ENCODE peak calls at places on chromosomes 16 and 17, in four cellular contexts. Q is CD8-positive, alpha-beta memory T cell; C is PC-3; O is psoas muscle. T is an unnamed sample.

GRCh38 chr17:50029185-50029584 is 26.7 kb upstream of the ITGA3 start:
- DNase-seq in Q (no peak), C (no peak), O (no peak), T (no peak)

GRCh38 chr17:79114455-79115301 is 40.1 kb downstream of the ENGASE start:
- DNase-seq in Q (no peak), C (peak; percentile 76), O (peak; percentile 68), T (no peak)

GRCh38 chr17:65754641-65755040 is 193.2 kb upstream of the AXIN2 start:
- DNase-seq in Q (no peak), C (no peak), O (no peak), T (no peak)

GRCh38 chr16:81551141-81551808 is 106.7 kb downstream of the CMIP start:
- DNase-seq in Q (no peak), C (peak; percentile 51), O (no peak), T (no peak)

GRCh38 chr17:61425682-61426481 is 26.2 kb downstream of the TBX2 start:
- DNase-seq in Q (no peak), C (peak; percentile 60), O (no peak), T (no peak)

GRCh38 chr16:67216612-67217490 is 10.1 kb upstream of the TMEM208 start:
- DNase-seq in Q (no peak), C (no peak), O (no peak), T (no peak)

GRCh38 chr16:2840914-2841313 is 10.8 kb downstream of the ZG16B start:
- DNase-seq in Q (no peak), C (no peak), O (peak; percentile 36), T (peak; percentile 61)

GRCh38 chr17:27579897-27580321 is 51.1 kb upstream of the LGALS9 start:
- DNase-seq in Q (no peak), C (peak; percentile 11), O (no peak), T (no peak)

GRCh38 chr16:84481051-84481735 is 23.3 kb downstream of the MEAK7 start:
- DNase-seq in Q (no peak), C (no peak), O (no peak), T (no peak)

GRCh38 chr16:8583199-8583598 is 7.1 kb downstream of the TMEM114 start:
- DNase-seq in Q (no peak), C (peak; percentile 4), O (no peak), T (no peak)

GRCh38 chr16:11296706-11297491 is 15.8 kb upstream of the PRM1 start:
- DNase-seq in Q (no peak), C (no peak), O (no peak), T (no peak)

GRCh38 chr16:50699345-50700159 is 6.1 kb downstream of the NOD2 start:
- DNase-seq in Q (no peak), C (peak; percentile 26), O (no peak), T (peak; percentile 74)

GRCh38 chr16:53040788-53041187 is 11.9 kb downstream of the CHD9NB start:
- DNase-seq in Q (no peak), C (no peak), O (no peak), T (no peak)

GRCh38 chr17:50618300-50618699 is 16.4 kb upstream of the ABCC3 start:
- DNase-seq in Q (no peak), C (no peak), O (no peak), T (no peak)

GRCh38 chr17:42891539-42892152 is 9.0 kb upstream of the G6PC1 start:
- DNase-seq in Q (no peak), C (no peak), O (peak; percentile 70), T (peak; percentile 88)

GRCh38 chr17:15271731-15272130 is 6.6 kb upstream of the PMP22 start:
- DNase-seq in Q (no peak), C (no peak), O (no peak), T (no peak)

GRCh38 chr16:30715777-30716445 is 16.9 kb downstream of the SRCAP start:
- DNase-seq in Q (peak; percentile 38), C (peak; percentile 25), O (no peak), T (peak; percentile 37)

GRCh38 chr17:17088104-17088485 is 45.8 kb downstream of the MPRIP start:
- DNase-seq in Q (no peak), C (no peak), O (no peak), T (no peak)

GRCh38 chr16:82672676-82673075 is 45.9 kb downstream of the CDH13 start:
- DNase-seq in Q (no peak), C (peak; percentile 20), O (no peak), T (no peak)

GRCh38 chr17:65755799-65756198 is 194.4 kb upstream of the AXIN2 start:
- DNase-seq in Q (no peak), C (no peak), O (no peak), T (no peak)

GRCh38 chr17:81664051-81664470 is 2.3 kb downstream of the OXLD1 start:
- DNase-seq in Q (no peak), C (peak; percentile 65), O (no peak), T (peak; percentile 60)

GRCh38 chr17:48066656-48067055 is 18.5 kb downstream of the NFE2L1 start:
- DNase-seq in Q (no peak), C (no peak), O (no peak), T (no peak)

GRCh38 chr17:48067245-48067644 is 19.1 kb downstream of the NFE2L1 start:
- DNase-seq in Q (no peak), C (no peak), O (no peak), T (no peak)

GRCh38 chr17:48066192-48066591 is 18.0 kb downstream of the NFE2L1 start:
- DNase-seq in Q (no peak), C (no peak), O (no peak), T (no peak)

GRCh38 chr17:48062273-48062672 is 14.1 kb downstream of the NFE2L1 start:
- DNase-seq in Q (no peak), C (no peak), O (no peak), T (no peak)

GRCh38 chr17:48064638-48065037 is 16.5 kb downstream of the NFE2L1 start:
- DNase-seq in Q (no peak), C (no peak), O (no peak), T (no peak)
- H3K27ac ChIP-seq in Q (no peak overlapping the region), C (no peak overlapping the region), O (peak overlapping the region; percentile 92), T (no peak overlapping the region)

GRCh38 chr17:35448214-35448898 is at the start of gene SLFN13:
- DNase-seq in Q (peak; percentile 80), C (peak; percentile 68), O (peak; percentile 80), T (peak; percentile 93)

GRCh38 chr17:35447494-35447893 is 1.1 kb downstream of the SLFN13 start:
- DNase-seq in Q (no peak), C (no peak), O (no peak), T (no peak)

GRCh38 chr17:35448899-35449227 is 297 bp upstream of the SLFN13 start:
- DNase-seq in Q (no peak), C (no peak), O (no peak), T (no peak)

GRCh38 chr17:35449371-35449931 is 885 bp upstream of the SLFN13 start:
- DNase-seq in Q (no peak), C (no peak), O (no peak), T (peak; percentile 68)
- H3K4me3 ChIP-seq in Q (no peak overlapping the region), C (no peak overlapping the region), O (peak overlapping the region; percentile 66), T (peak overlapping the region; percentile 37)

GRCh38 chr16:87414251-87414680 is 22.1 kb downstream of the MAP1LC3B start:
- DNase-seq in Q (no peak), C (peak; percentile 6), O (no peak), T (no peak)
- H3K4me1 ChIP-seq in Q (no peaks in the 10 kb centered on the region), C (no peaks in the 10 kb centered on the region), O (no peaks in the 10 kb centered on the region), T (no peaks in the 10 kb centered on the region)

GRCh38 chr16:88759245-88759975 is 25.6 kb downstream of the PIEZO1 start:
- DNase-seq in Q (no peak), C (no peak), O (no peak), T (no peak)

GRCh38 chr16:88758227-88758943 is 26.6 kb downstream of the PIEZO1 start:
- DNase-seq in Q (no peak), C (no peak), O (no peak), T (no peak)

GRCh38 chr16:88759976-88760350 is 25.1 kb downstream of the PIEZO1 start:
- DNase-seq in Q (no peak), C (no peak), O (no peak), T (no peak)

GRCh38 chr16:88760424-88761142 is 24.4 kb downstream of the PIEZO1 start:
- DNase-seq in Q (no peak), C (no peak), O (no peak), T (no peak)

DNA sequence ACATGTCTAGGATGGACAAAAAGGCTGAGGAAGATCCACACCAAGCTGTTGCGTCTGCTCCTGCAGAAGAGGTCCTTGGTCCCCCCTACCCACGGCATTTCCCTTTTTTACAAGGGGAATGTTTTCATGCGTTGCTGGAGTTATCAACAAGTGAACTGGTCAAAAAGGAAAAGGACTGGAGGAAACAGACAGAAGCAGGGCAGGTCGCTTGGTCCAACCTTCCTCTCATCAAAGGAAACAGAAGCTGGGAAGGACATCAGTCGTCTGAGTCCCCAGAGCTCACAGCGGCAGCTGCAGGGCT is 26.1 kb downstream of the PIEZO1 start:
- DNase-seq in Q (no peak), C (no peak), O (no peak), T (no peak)
- H3K27ac ChIP-seq in Q (peak overlapping the region; percentile 38), C (no peak overlapping the region), O (no peak overlapping the region), T (no peak overlapping the region)

GRCh38 chr17:7137182-7137943 is 22.7 kb upstream of the ASGR2 start:
- DNase-seq in Q (no peak), C (peak; percentile 12), O (peak; percentile 53), T (no peak)

GRCh38 chr17:7141824-7142223 is 27.2 kb upstream of the ASGR2 start:
- DNase-seq in Q (no peak), C (peak; percentile 68), O (no peak), T (no peak)

GRCh38 chr17:7139400-7139799 is 24.8 kb upstream of the ASGR2 start:
- DNase-seq in Q (no peak), C (no peak), O (no peak), T (peak; percentile 22)

GRCh38 chr17:7136266-7136877 is 21.8 kb upstream of the ASGR2 start:
- DNase-seq in Q (peak; percentile 65), C (peak; percentile 76), O (peak; percentile 85), T (peak; percentile 88)

GRCh38 chr17:7138800-7139381 is 24.3 kb upstream of the ASGR2 start:
- DNase-seq in Q (no peak), C (peak; percentile 8), O (no peak), T (no peak)
- H3K4me3 ChIP-seq in Q (no peak overlapping the region), C (no peak overlapping the region), O (no peak overlapping the region), T (no peak overlapping the region)

GRCh38 chr16:13543850-13544249 is 376.1 kb upstream of the ERCC4 start:
- DNase-seq in Q (no peak), C (no peak), O (no peak), T (no peak)

GRCh38 chr16:13540771-13541170 is 379.2 kb upstream of the ERCC4 start:
- DNase-seq in Q (no peak), C (no peak), O (no peak), T (no peak)

DNA sequence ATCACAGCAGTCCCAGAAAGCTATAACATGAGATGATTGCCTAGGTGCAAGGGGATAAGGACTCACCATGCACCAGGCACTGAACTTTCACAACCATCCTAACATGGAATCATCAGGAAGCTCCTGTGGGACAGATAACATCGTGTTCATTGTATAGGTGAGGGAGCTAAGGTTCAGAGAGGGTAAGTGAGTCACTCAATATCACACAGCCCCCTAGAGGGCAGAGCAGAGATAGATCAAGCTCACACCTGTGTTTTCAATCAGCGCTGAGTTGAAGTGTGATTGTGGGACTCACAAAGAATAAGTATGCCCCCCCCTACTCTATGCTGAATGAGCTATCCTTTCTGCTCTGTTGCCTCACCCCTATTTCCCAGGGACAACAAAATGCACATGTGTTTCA is 377.7 kb upstream of the ERCC4 start:
- DNase-seq in Q (no peak), C (no peak), O (no peak), T (no peak)
- H3K4me1 ChIP-seq in Q (no peaks in the 10 kb centered on the region), C (no peaks in the 10 kb centered on the region), O (no peaks in the 10 kb centered on the region), T (no peaks in the 10 kb centered on the region)

DNA sequence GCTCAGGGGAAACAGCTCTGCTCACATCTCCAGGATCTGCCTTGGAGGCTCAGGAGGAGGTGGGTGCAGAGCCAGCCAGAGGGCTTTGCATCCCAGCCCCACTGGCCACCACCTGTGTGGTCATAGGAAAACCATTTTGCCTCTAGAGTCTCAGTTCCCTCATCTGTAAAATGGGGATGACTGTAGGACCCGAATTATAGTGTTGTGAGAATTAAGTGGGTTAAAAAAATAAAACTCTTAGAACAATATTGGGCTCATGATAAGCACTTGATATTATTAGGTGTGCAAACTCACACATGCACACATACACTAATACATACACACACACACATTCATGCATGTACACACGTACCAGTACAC is 19.4 kb upstream of the JPH3 start:
- DNase-seq in Q (no peak), C (no peak), O (no peak), T (no peak)
- H3K27ac ChIP-seq in Q (no peak overlapping the region), C (no peak overlapping the region), O (peak overlapping the region; percentile 73), T (no peak overlapping the region)

T was measured in kidney.